ENCODE peak calls at places on chromosomes 12 and 14, in six cellular contexts. One of them, this sample, is unnamed.

GRCh38 chr12:55925371-55925770 is 2.3 kb downstream of the PYM1 start:
- DNase-seq in NCI-H2029: no peak
- DNase-seq in posterior cingulate gyrus: no peak
- DNase-seq in GDM1: no peak
- DNase-seq in ELF-1: no peak
- DNase-seq in CD4-positive, alpha-beta memory T cell: no peak
- DNase-seq in this sample: no peak

GRCh38 chr12:132066345-132066685 is 77.8 kb downstream of the DDX51 start:
- DNase-seq in GDM1: peak; percentile 69
- DNase-seq in posterior cingulate gyrus: no peak
- DNase-seq in CD4-positive, alpha-beta memory T cell: peak; percentile 51
- DNase-seq in NCI-H2029: no peak
- DNase-seq in ELF-1: no peak
- DNase-seq in this sample: no peak

GRCh38 chr14:45610303-45610702 is 357.3 kb upstream of the MIS18BP1 start:
- DNase-seq in NCI-H2029: no peak
- DNase-seq in GDM1: no peak
- DNase-seq in posterior cingulate gyrus: no peak
- DNase-seq in ELF-1: no peak
- DNase-seq in CD4-positive, alpha-beta memory T cell: no peak
- DNase-seq in this sample: peak; percentile 1

GRCh38 chr12:34600592-34601462 is 578.5 kb downstream of the ALG10 start:
- DNase-seq in GDM1: no peak
- DNase-seq in posterior cingulate gyrus: peak; percentile 4
- DNase-seq in NCI-H2029: no peak
- DNase-seq in CD4-positive, alpha-beta memory T cell: no peak
- DNase-seq in ELF-1: no peak
- DNase-seq in this sample: no peak

GRCh38 chr14:99402283-99402648 is 78.4 kb downstream of the SETD3 start:
- DNase-seq in ELF-1: no peak
- DNase-seq in GDM1: no peak
- DNase-seq in NCI-H2029: no peak
- DNase-seq in CD4-positive, alpha-beta memory T cell: no peak
- DNase-seq in posterior cingulate gyrus: no peak
- DNase-seq in this sample: no peak

GRCh38 chr12:53968214-53969127 is 4.5 kb upstream of the HOXC11 start:
- DNase-seq in NCI-H2029: no peak
- DNase-seq in posterior cingulate gyrus: no peak
- DNase-seq in ELF-1: no peak
- DNase-seq in GDM1: no peak
- DNase-seq in CD4-positive, alpha-beta memory T cell: no peak
- DNase-seq in this sample: no peak

GRCh38 chr14:67919259-67919658 is 99.7 kb downstream of the RAD51B start:
- DNase-seq in CD4-positive, alpha-beta memory T cell: no peak
- DNase-seq in ELF-1: no peak
- DNase-seq in posterior cingulate gyrus: no peak
- DNase-seq in GDM1: no peak
- DNase-seq in NCI-H2029: no peak
- DNase-seq in this sample: no peak

GRCh38 chr14:105742531-105742848 is 216.1 kb downstream of the TMEM121 start:
- DNase-seq in NCI-H2029: no peak
- DNase-seq in GDM1: no peak
- DNase-seq in posterior cingulate gyrus: no peak
- DNase-seq in CD4-positive, alpha-beta memory T cell: no peak
- DNase-seq in ELF-1: no peak
- DNase-seq in this sample: no peak

GRCh38 chr14:95652171-95652570 is 34.1 kb upstream of the TCL1B start:
- DNase-seq in posterior cingulate gyrus: no peak
- DNase-seq in NCI-H2029: no peak
- DNase-seq in GDM1: no peak
- DNase-seq in ELF-1: no peak
- DNase-seq in CD4-positive, alpha-beta memory T cell: no peak
- DNase-seq in this sample: no peak

GRCh38 chr14:51472881-51473280 is 178.8 kb upstream of the FRMD6 start:
- DNase-seq in posterior cingulate gyrus: no peak
- DNase-seq in GDM1: no peak
- DNase-seq in CD4-positive, alpha-beta memory T cell: no peak
- DNase-seq in NCI-H2029: no peak
- DNase-seq in ELF-1: no peak
- DNase-seq in this sample: no peak

GRCh38 chr14:23299558-23299957 is 3.1 kb downstream of the PPP1R3E start:
- DNase-seq in NCI-H2029: no peak
- DNase-seq in GDM1: no peak
- DNase-seq in posterior cingulate gyrus: no peak
- DNase-seq in CD4-positive, alpha-beta memory T cell: peak; percentile 54
- DNase-seq in ELF-1: no peak
- DNase-seq in this sample: no peak

GRCh38 chr12:97148941-97149559 is 242.0 kb downstream of the NEDD1 start:
- DNase-seq in posterior cingulate gyrus: peak; percentile 68
- DNase-seq in ELF-1: peak; percentile 84
- DNase-seq in GDM1: peak; percentile 54
- DNase-seq in CD4-positive, alpha-beta memory T cell: no peak
- DNase-seq in NCI-H2029: peak; percentile 23
- DNase-seq in this sample: no peak

GRCh38 chr12:109896188-109896587 is 3.9 kb upstream of the TCHP start:
- DNase-seq in posterior cingulate gyrus: no peak
- DNase-seq in NCI-H2029: no peak
- DNase-seq in ELF-1: no peak
- DNase-seq in CD4-positive, alpha-beta memory T cell: no peak
- DNase-seq in GDM1: no peak
- DNase-seq in this sample: no peak

GRCh38 chr14:99818503-99819036 is 25.4 kb downstream of the EML1 start:
- DNase-seq in ELF-1: no peak
- DNase-seq in GDM1: no peak
- DNase-seq in CD4-positive, alpha-beta memory T cell: no peak
- DNase-seq in NCI-H2029: no peak
- DNase-seq in posterior cingulate gyrus: no peak
- DNase-seq in this sample: no peak

GRCh38 chr12:48814313-48815280 is 3.7 kb upstream of the CACNB3 start:
- DNase-seq in posterior cingulate gyrus: peak; percentile 77
- DNase-seq in CD4-positive, alpha-beta memory T cell: peak; percentile 67
- DNase-seq in NCI-H2029: peak; percentile 54
- DNase-seq in GDM1: peak; percentile 64
- DNase-seq in ELF-1: peak; percentile 83
- DNase-seq in this sample: no peak

GRCh38 chr12:110850762-110851161 is 4.0 kb downstream of the CCDC63 start:
- DNase-seq in posterior cingulate gyrus: no peak
- DNase-seq in ELF-1: no peak
- DNase-seq in GDM1: no peak
- DNase-seq in CD4-positive, alpha-beta memory T cell: no peak
- DNase-seq in NCI-H2029: no peak
- DNase-seq in this sample: no peak

GRCh38 chr14:55780156-55780946 is 200.3 kb downstream of the KTN1 start:
- DNase-seq in CD4-positive, alpha-beta memory T cell: no peak
- DNase-seq in ELF-1: no peak
- DNase-seq in NCI-H2029: no peak
- DNase-seq in GDM1: no peak
- DNase-seq in posterior cingulate gyrus: no peak
- DNase-seq in this sample: no peak

GRCh38 chr14:70894868-70895267 is 12.4 kb upstream of the PCNX1 start:
- DNase-seq in NCI-H2029: no peak
- DNase-seq in GDM1: no peak
- DNase-seq in posterior cingulate gyrus: no peak
- DNase-seq in ELF-1: no peak
- DNase-seq in CD4-positive, alpha-beta memory T cell: no peak
- DNase-seq in this sample: no peak

GRCh38 chr12:92098594-92099370 is 46.9 kb downstream of the BTG1 start:
- DNase-seq in NCI-H2029: no peak
- DNase-seq in CD4-positive, alpha-beta memory T cell: no peak
- DNase-seq in posterior cingulate gyrus: no peak
- DNase-seq in ELF-1: no peak
- DNase-seq in GDM1: no peak
- DNase-seq in this sample: no peak

GRCh38 chr12:2099595-2099994 is 46.8 kb downstream of the CACNA1C start:
- DNase-seq in ELF-1: no peak
- DNase-seq in CD4-positive, alpha-beta memory T cell: no peak
- DNase-seq in posterior cingulate gyrus: no peak
- DNase-seq in NCI-H2029: no peak
- DNase-seq in GDM1: no peak
- DNase-seq in this sample: no peak

GRCh38 chr12:3661028-3661427 is 91.9 kb downstream of the CRACR2A start:
- DNase-seq in NCI-H2029: peak; percentile 69
- DNase-seq in GDM1: no peak
- DNase-seq in posterior cingulate gyrus: no peak
- DNase-seq in ELF-1: no peak
- DNase-seq in CD4-positive, alpha-beta memory T cell: no peak
- DNase-seq in this sample: no peak

GRCh38 chr12:119710941-119711551 is 43.1 kb downstream of the PRKAB1 start:
- DNase-seq in CD4-positive, alpha-beta memory T cell: no peak
- DNase-seq in ELF-1: no peak
- DNase-seq in GDM1: no peak
- DNase-seq in posterior cingulate gyrus: no peak
- DNase-seq in NCI-H2029: peak; percentile 94
- DNase-seq in this sample: no peak

GRCh38 chr14:104603623-104604401 is 760 bp downstream of the TMEM179 start:
- DNase-seq in GDM1: no peak
- DNase-seq in ELF-1: no peak
- DNase-seq in NCI-H2029: peak; percentile 8
- DNase-seq in CD4-positive, alpha-beta memory T cell: no peak
- DNase-seq in posterior cingulate gyrus: no peak
- DNase-seq in this sample: no peak

GRCh38 chr14:32509632-32510187 is 180.6 kb downstream of the AKAP6 start:
- DNase-seq in NCI-H2029: peak; percentile 100
- DNase-seq in GDM1: no peak
- DNase-seq in ELF-1: peak; percentile 44
- DNase-seq in posterior cingulate gyrus: peak; percentile 80
- DNase-seq in CD4-positive, alpha-beta memory T cell: no peak
- DNase-seq in this sample: peak; percentile 95

GRCh38 chr12:74725154-74725553 is 187.5 kb downstream of the ATXN7L3B start:
- DNase-seq in GDM1: no peak
- DNase-seq in NCI-H2029: no peak
- DNase-seq in ELF-1: no peak
- DNase-seq in posterior cingulate gyrus: no peak
- DNase-seq in CD4-positive, alpha-beta memory T cell: no peak
- DNase-seq in this sample: peak; percentile 35

GRCh38 chr14:104787736-104788532 is 7.6 kb downstream of the AKT1 start:
- DNase-seq in ELF-1: no peak
- DNase-seq in GDM1: no peak
- DNase-seq in CD4-positive, alpha-beta memory T cell: peak; percentile 13
- DNase-seq in posterior cingulate gyrus: no peak
- DNase-seq in NCI-H2029: no peak
- DNase-seq in this sample: no peak

GRCh38 chr14:79971330-79971729 is 240.0 kb downstream of the DIO2 start:
- DNase-seq in ELF-1: no peak
- DNase-seq in CD4-positive, alpha-beta memory T cell: no peak
- DNase-seq in posterior cingulate gyrus: no peak
- DNase-seq in NCI-H2029: no peak
- DNase-seq in GDM1: no peak
- DNase-seq in this sample: no peak

GRCh38 chr12:89610366-89610765 is 84.5 kb upstream of the POC1B start:
- DNase-seq in GDM1: no peak
- DNase-seq in posterior cingulate gyrus: no peak
- DNase-seq in NCI-H2029: no peak
- DNase-seq in CD4-positive, alpha-beta memory T cell: no peak
- DNase-seq in ELF-1: no peak
- DNase-seq in this sample: no peak

GRCh38 chr12:64609543-64610091 is 678 bp upstream of the RASSF3 start:
- DNase-seq in CD4-positive, alpha-beta memory T cell: peak; percentile 46
- DNase-seq in posterior cingulate gyrus: no peak
- DNase-seq in NCI-H2029: no peak
- DNase-seq in GDM1: no peak
- DNase-seq in ELF-1: peak; percentile 23
- DNase-seq in this sample: no peak

GRCh38 chr14:25350802-25351201 is 300.9 kb upstream of the STXBP6 start:
- DNase-seq in ELF-1: no peak
- DNase-seq in CD4-positive, alpha-beta memory T cell: no peak
- DNase-seq in NCI-H2029: no peak
- DNase-seq in posterior cingulate gyrus: no peak
- DNase-seq in GDM1: no peak
- DNase-seq in this sample: no peak

GRCh38 chr12:115323223-115323905 is 639.4 kb upstream of the TBX3 start:
- DNase-seq in CD4-positive, alpha-beta memory T cell: no peak
- DNase-seq in posterior cingulate gyrus: no peak
- DNase-seq in NCI-H2029: no peak
- DNase-seq in GDM1: no peak
- DNase-seq in ELF-1: no peak
- DNase-seq in this sample: no peak

GRCh38 chr12:1054103-1054838 is 63.2 kb downstream of the ERC1 start:
- DNase-seq in NCI-H2029: no peak
- DNase-seq in posterior cingulate gyrus: no peak
- DNase-seq in GDM1: no peak
- DNase-seq in CD4-positive, alpha-beta memory T cell: no peak
- DNase-seq in ELF-1: no peak
- DNase-seq in this sample: no peak

GRCh38 chr14:83913466-83913865 is 1616.5 kb upstream of the FLRT2 start:
- DNase-seq in CD4-positive, alpha-beta memory T cell: no peak
- DNase-seq in ELF-1: no peak
- DNase-seq in NCI-H2029: no peak
- DNase-seq in posterior cingulate gyrus: no peak
- DNase-seq in GDM1: no peak
- DNase-seq in this sample: no peak

GRCh38 chr14:59265808-59266207 is 77.3 kb downstream of the DAAM1 start:
- DNase-seq in posterior cingulate gyrus: no peak
- DNase-seq in NCI-H2029: no peak
- DNase-seq in ELF-1: no peak
- DNase-seq in GDM1: no peak
- DNase-seq in CD4-positive, alpha-beta memory T cell: no peak
- DNase-seq in this sample: no peak

GRCh38 chr14:50619569-50620141 is 48.5 kb downstream of the SAV1 start:
- DNase-seq in posterior cingulate gyrus: no peak
- DNase-seq in CD4-positive, alpha-beta memory T cell: no peak
- DNase-seq in NCI-H2029: no peak
- DNase-seq in ELF-1: peak; percentile 4
- DNase-seq in GDM1: peak; percentile 13
- DNase-seq in this sample: peak; percentile 26

GRCh38 chr12:93847517-93848452 is 170.6 kb downstream of the CRADD start:
- DNase-seq in GDM1: no peak
- DNase-seq in NCI-H2029: no peak
- DNase-seq in ELF-1: no peak
- DNase-seq in CD4-positive, alpha-beta memory T cell: no peak
- DNase-seq in posterior cingulate gyrus: no peak
- DNase-seq in this sample: no peak

GRCh38 chr12:51374346-51374745 is 16.9 kb downstream of the GALNT6 start:
- DNase-seq in posterior cingulate gyrus: no peak
- DNase-seq in CD4-positive, alpha-beta memory T cell: no peak
- DNase-seq in NCI-H2029: no peak
- DNase-seq in ELF-1: no peak
- DNase-seq in GDM1: no peak
- DNase-seq in this sample: no peak